ENCODE peak calls at places on chromosome 5, in four cellular contexts. V is PC-9, L is left ventricle myocardium inferior, B is uterus. Z is an unnamed sample.

GRCh38 chr5:179192891-179193470 is 132.8 kb downstream of the ZNF354C start:
- DNase-seq in V (no peak), L (no peak), B (no peak), Z (no peak)

GRCh38 chr5:52786937-52787599 is 648 bp upstream of the ITGA1 start:
- DNase-seq in V (peak; percentile 41), L (no peak), B (peak; percentile 55), Z (no peak)

GRCh38 chr5:148147415-148147814 is 20.9 kb upstream of the SPINK14 start:
- DNase-seq in V (no peak), L (no peak), B (no peak), Z (no peak)

GRCh38 chr5:89396262-89396975 is 513.4 kb upstream of the MEF2C start:
- DNase-seq in V (no peak), L (no peak), B (no peak), Z (no peak)

GRCh38 chr5:131773805-131774204 is 23.0 kb downstream of the FNIP1 start:
- DNase-seq in V (no peak), L (no peak), B (no peak), Z (no peak)

GRCh38 chr5:36777105-36777757 is 99.3 kb upstream of the NIPBL start:
- DNase-seq in V (peak; percentile 10), L (no peak), B (no peak), Z (no peak)

GRCh38 chr5:81313686-81314085 is 12.3 kb downstream of the ZCCHC9 start:
- DNase-seq in V (no peak), L (no peak), B (no peak), Z (no peak)

GRCh38 chr5:137566780-137567179 is 67.7 kb upstream of the SPOCK1 start:
- DNase-seq in V (no peak), L (no peak), B (no peak), Z (no peak)

GRCh38 chr5:56159521-56159947 is 73.6 kb downstream of the ANKRD55 start:
- DNase-seq in V (no peak), L (no peak), B (no peak), Z (no peak)

GRCh38 chr5:141916522-141916921 is 7.1 kb upstream of the DELE1 start:
- DNase-seq in V (no peak), L (no peak), B (no peak), Z (no peak)

GRCh38 chr5:7926296-7926695 is 57.3 kb downstream of the MTRR start:
- DNase-seq in V (no peak), L (no peak), B (no peak), Z (no peak)
- H3K27me3 ChIP-seq in V (peaks cover 82% of the 10 kb centered on the region), L (peaks cover 38% of the 10 kb centered on the region), B (no peaks in the 10 kb centered on the region), Z (peaks cover 3% of the 10 kb centered on the region)

GRCh38 chr5:115648072-115648471 is 22.2 kb upstream of the TMED7 start:
- DNase-seq in V (no peak), L (no peak), B (no peak), Z (no peak)
- H3K27me3 ChIP-seq in V (peaks cover 7% of the 10 kb centered on the region), L (peaks cover 34% of the 10 kb centered on the region), B (no peaks in the 10 kb centered on the region), Z (no peaks in the 10 kb centered on the region)

DNA sequence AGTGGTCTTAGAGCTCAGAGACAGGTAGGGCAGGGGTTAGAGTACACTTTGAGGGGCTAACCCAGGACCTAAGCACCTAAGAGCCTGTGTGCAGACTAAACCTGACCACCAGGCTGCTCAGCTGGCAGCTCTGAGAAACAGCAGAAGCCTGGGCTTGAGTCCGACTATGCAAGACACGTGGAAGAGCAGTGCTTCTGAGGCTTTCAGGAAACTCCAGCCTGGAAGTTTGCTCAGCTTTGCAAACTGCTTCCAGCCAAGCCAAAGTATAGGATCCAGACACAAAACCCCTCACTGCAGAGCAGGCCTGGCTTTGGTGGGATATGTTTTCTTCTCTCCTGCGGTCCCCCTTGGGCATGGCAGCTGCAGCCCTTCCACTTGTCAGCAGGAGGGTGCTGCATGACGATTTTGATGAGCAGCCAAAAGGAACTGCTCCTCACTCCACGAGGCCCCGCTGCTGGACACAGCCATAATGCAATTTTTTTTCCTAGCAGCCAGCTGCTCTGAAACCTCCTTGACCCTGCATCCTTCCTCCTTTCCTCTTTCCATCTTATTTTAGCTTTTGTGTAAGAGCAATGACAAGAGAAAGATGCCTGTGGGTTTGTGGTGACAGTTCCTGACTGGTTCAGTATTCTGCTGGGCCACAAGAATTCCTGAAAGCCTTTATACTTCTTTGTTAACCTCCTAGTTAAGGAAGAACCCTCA is 123.1 kb downstream of the LIFR start:
- DNase-seq in V (no peak), L (peak; percentile 68), B (peak; percentile 24), Z (no peak)
- H3K27me3 ChIP-seq in V (peaks cover 45% of the 10 kb centered on the region), L (no peaks in the 10 kb centered on the region), B (no peaks in the 10 kb centered on the region), Z (no peaks in the 10 kb centered on the region)

DNA sequence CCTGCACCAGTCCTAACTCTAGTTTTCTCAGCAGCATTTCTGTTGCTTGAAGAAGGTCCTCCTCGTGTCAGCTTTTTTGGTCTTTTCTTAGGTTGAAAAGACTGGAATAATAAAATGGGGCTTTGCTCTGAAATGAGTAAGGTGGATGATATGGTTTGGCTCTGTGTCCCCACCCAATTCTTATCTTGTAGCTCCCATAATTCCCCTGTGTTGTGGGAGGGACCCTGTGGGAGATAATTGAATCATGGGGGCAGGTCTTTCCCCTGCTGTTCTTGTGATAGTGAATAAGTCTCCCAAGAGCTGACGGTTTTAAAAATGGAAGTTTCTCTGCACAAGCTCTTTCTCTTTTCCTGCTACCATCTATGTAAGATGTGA is 53.6 kb downstream of the LIX1 start:
- DNase-seq in V (no peak), L (no peak), B (no peak), Z (no peak)
- H3K27me3 ChIP-seq in V (no peaks in the 10 kb centered on the region), L (no peaks in the 10 kb centered on the region), B (no peaks in the 10 kb centered on the region), Z (peaks cover 4% of the 10 kb centered on the region)